ENCODE peak calls at places on chromosome 5, in eight cellular contexts. One of them, this sample, is unnamed.

GRCh38 chr5:133846478-133847226 is 121.8 kb downstream of the C5orf15 start:
- DNase-seq in HCT116: no peak
- DNase-seq in OCI-LY7: peak; percentile 61
- DNase-seq in MM.1S: peak; percentile 59
- DNase-seq in neural progenitor cell: no peak
- DNase-seq in SK-N-SH: no peak
- DNase-seq in GM23338: no peak
- DNase-seq in hepatocyte: no peak
- DNase-seq in this sample: no peak

GRCh38 chr5:14723648-14724231 is 59.2 kb downstream of the OTULIN start:
- DNase-seq in HCT116: no peak
- DNase-seq in OCI-LY7: no peak
- DNase-seq in MM.1S: no peak
- DNase-seq in neural progenitor cell: no peak
- DNase-seq in SK-N-SH: no peak
- DNase-seq in GM23338: no peak
- DNase-seq in hepatocyte: no peak
- DNase-seq in this sample: no peak

GRCh38 chr5:172187118-172188032 is 649 bp downstream of the STK10 start:
- DNase-seq in HCT116: peak; percentile 26
- DNase-seq in OCI-LY7: peak; percentile 76
- DNase-seq in MM.1S: peak; percentile 60
- DNase-seq in neural progenitor cell: peak; percentile 57
- DNase-seq in SK-N-SH: peak; percentile 71
- DNase-seq in GM23338: peak; percentile 68
- DNase-seq in hepatocyte: peak; percentile 82
- DNase-seq in this sample: peak; percentile 91

GRCh38 chr5:83220331-83220730 is 143.0 kb downstream of the XRCC4 start:
- DNase-seq in HCT116: no peak
- DNase-seq in OCI-LY7: no peak
- DNase-seq in MM.1S: no peak
- DNase-seq in neural progenitor cell: peak; percentile 3
- DNase-seq in SK-N-SH: peak; percentile 62
- DNase-seq in GM23338: peak; percentile 11
- DNase-seq in hepatocyte: no peak
- DNase-seq in this sample: no peak

GRCh38 chr5:103393131-103393754 is 134.7 kb downstream of the MACIR start:
- DNase-seq in HCT116: no peak
- DNase-seq in OCI-LY7: no peak
- DNase-seq in MM.1S: peak; percentile 84
- DNase-seq in neural progenitor cell: peak; percentile 67
- DNase-seq in SK-N-SH: no peak
- DNase-seq in GM23338: peak; percentile 75
- DNase-seq in hepatocyte: no peak
- DNase-seq in this sample: peak; percentile 31

GRCh38 chr5:139600336-139600949 is 39.3 kb downstream of the UBE2D2 start:
- DNase-seq in HCT116: no peak
- DNase-seq in OCI-LY7: no peak
- DNase-seq in MM.1S: no peak
- DNase-seq in neural progenitor cell: no peak
- DNase-seq in SK-N-SH: no peak
- DNase-seq in GM23338: no peak
- DNase-seq in hepatocyte: no peak
- DNase-seq in this sample: peak; percentile 62

GRCh38 chr5:146745937-146746577 is 132.5 kb downstream of the PPP2R2B start:
- DNase-seq in HCT116: no peak
- DNase-seq in OCI-LY7: no peak
- DNase-seq in MM.1S: no peak
- DNase-seq in neural progenitor cell: no peak
- DNase-seq in SK-N-SH: no peak
- DNase-seq in GM23338: no peak
- DNase-seq in hepatocyte: no peak
- DNase-seq in this sample: no peak

GRCh38 chr5:131495536-131496399 is 139.3 kb downstream of the RAPGEF6 start:
- DNase-seq in HCT116: no peak
- DNase-seq in OCI-LY7: no peak
- DNase-seq in MM.1S: no peak
- DNase-seq in neural progenitor cell: no peak
- DNase-seq in SK-N-SH: no peak
- DNase-seq in GM23338: no peak
- DNase-seq in hepatocyte: no peak
- DNase-seq in this sample: no peak

GRCh38 chr5:87705876-87706275 is 293.1 kb upstream of the CCNH start:
- DNase-seq in HCT116: no peak
- DNase-seq in OCI-LY7: no peak
- DNase-seq in MM.1S: no peak
- DNase-seq in neural progenitor cell: no peak
- DNase-seq in SK-N-SH: peak; percentile 2
- DNase-seq in GM23338: no peak
- DNase-seq in hepatocyte: no peak
- DNase-seq in this sample: no peak

GRCh38 chr5:160315968-160316367 is 3.6 kb upstream of the CCNJL start:
- DNase-seq in HCT116: peak; percentile 68
- DNase-seq in OCI-LY7: peak; percentile 4
- DNase-seq in MM.1S: peak; percentile 63
- DNase-seq in neural progenitor cell: no peak
- DNase-seq in SK-N-SH: no peak
- DNase-seq in GM23338: no peak
- DNase-seq in hepatocyte: peak; percentile 70
- DNase-seq in this sample: peak; percentile 98

GRCh38 chr5:106481375-106481774 is 1189.4 kb downstream of the EFNA5 start:
- DNase-seq in HCT116: no peak
- DNase-seq in OCI-LY7: no peak
- DNase-seq in MM.1S: no peak
- DNase-seq in neural progenitor cell: no peak
- DNase-seq in SK-N-SH: no peak
- DNase-seq in GM23338: no peak
- DNase-seq in hepatocyte: no peak
- DNase-seq in this sample: no peak

GRCh38 chr5:179697108-179697507 is 1.7 kb upstream of the CANX start:
- DNase-seq in HCT116: no peak
- DNase-seq in OCI-LY7: no peak
- DNase-seq in MM.1S: no peak
- DNase-seq in neural progenitor cell: no peak
- DNase-seq in SK-N-SH: no peak
- DNase-seq in GM23338: no peak
- DNase-seq in hepatocyte: no peak
- DNase-seq in this sample: no peak

GRCh38 chr5:179129607-179130071 is 69.5 kb downstream of the ZNF354C start:
- DNase-seq in HCT116: no peak
- DNase-seq in OCI-LY7: no peak
- DNase-seq in MM.1S: peak; percentile 29
- DNase-seq in neural progenitor cell: no peak
- DNase-seq in SK-N-SH: no peak
- DNase-seq in GM23338: no peak
- DNase-seq in hepatocyte: no peak
- DNase-seq in this sample: no peak

GRCh38 chr5:52738095-52738506 is 49.6 kb upstream of the ITGA1 start:
- DNase-seq in HCT116: no peak
- DNase-seq in OCI-LY7: no peak
- DNase-seq in MM.1S: no peak
- DNase-seq in neural progenitor cell: no peak
- DNase-seq in SK-N-SH: no peak
- DNase-seq in GM23338: no peak
- DNase-seq in hepatocyte: no peak
- DNase-seq in this sample: no peak

GRCh38 chr5:159330131-159330530 is at the start of gene IL12B:
- DNase-seq in HCT116: no peak
- DNase-seq in OCI-LY7: no peak
- DNase-seq in MM.1S: no peak
- DNase-seq in neural progenitor cell: no peak
- DNase-seq in SK-N-SH: no peak
- DNase-seq in GM23338: no peak
- DNase-seq in hepatocyte: no peak
- DNase-seq in this sample: peak; percentile 25

GRCh38 chr5:122757268-122757667 is 17.6 kb upstream of the SNX2 start:
- DNase-seq in HCT116: no peak
- DNase-seq in OCI-LY7: no peak
- DNase-seq in MM.1S: no peak
- DNase-seq in neural progenitor cell: no peak
- DNase-seq in SK-N-SH: no peak
- DNase-seq in GM23338: no peak
- DNase-seq in hepatocyte: no peak
- DNase-seq in this sample: no peak
- TF ChIP-seq EZH2phosphoT487 in HCT116: no peak
- TF ChIP-seq EZH2phosphoT487 in OCI-LY7: no peak
- TF ChIP-seq EZH2phosphoT487 in MM.1S: no peak
- TF ChIP-seq EZH2phosphoT487 in neural progenitor cell: no peak
- TF ChIP-seq EZH2phosphoT487 in SK-N-SH: no peak
- TF ChIP-seq EZH2phosphoT487 in GM23338: no peak
- TF ChIP-seq EZH2phosphoT487 in hepatocyte: no peak
- TF ChIP-seq EZH2phosphoT487 in this sample: no peak

GRCh38 chr5:41790038-41790776 is 80.0 kb downstream of the OXCT1 start:
- DNase-seq in HCT116: no peak
- DNase-seq in OCI-LY7: no peak
- DNase-seq in MM.1S: no peak
- DNase-seq in neural progenitor cell: no peak
- DNase-seq in SK-N-SH: peak; percentile 55
- DNase-seq in GM23338: no peak
- DNase-seq in hepatocyte: peak; percentile 11
- DNase-seq in this sample: peak; percentile 32

GRCh38 chr5:41795125-41795524 is 75.1 kb downstream of the OXCT1 start:
- DNase-seq in HCT116: no peak
- DNase-seq in OCI-LY7: no peak
- DNase-seq in MM.1S: no peak
- DNase-seq in neural progenitor cell: no peak
- DNase-seq in SK-N-SH: no peak
- DNase-seq in GM23338: peak; percentile 7
- DNase-seq in hepatocyte: no peak
- DNase-seq in this sample: no peak

GRCh38 chr5:41794478-41794877 is 75.7 kb downstream of the OXCT1 start:
- DNase-seq in HCT116: peak; percentile 19
- DNase-seq in OCI-LY7: no peak
- DNase-seq in MM.1S: no peak
- DNase-seq in neural progenitor cell: no peak
- DNase-seq in SK-N-SH: no peak
- DNase-seq in GM23338: no peak
- DNase-seq in hepatocyte: peak; percentile 68
- DNase-seq in this sample: peak; percentile 92

GRCh38 chr5:41796061-41796460 is 74.2 kb downstream of the OXCT1 start:
- DNase-seq in HCT116: no peak
- DNase-seq in OCI-LY7: no peak
- DNase-seq in MM.1S: no peak
- DNase-seq in neural progenitor cell: no peak
- DNase-seq in SK-N-SH: no peak
- DNase-seq in GM23338: no peak
- DNase-seq in hepatocyte: no peak
- DNase-seq in this sample: no peak

DNA sequence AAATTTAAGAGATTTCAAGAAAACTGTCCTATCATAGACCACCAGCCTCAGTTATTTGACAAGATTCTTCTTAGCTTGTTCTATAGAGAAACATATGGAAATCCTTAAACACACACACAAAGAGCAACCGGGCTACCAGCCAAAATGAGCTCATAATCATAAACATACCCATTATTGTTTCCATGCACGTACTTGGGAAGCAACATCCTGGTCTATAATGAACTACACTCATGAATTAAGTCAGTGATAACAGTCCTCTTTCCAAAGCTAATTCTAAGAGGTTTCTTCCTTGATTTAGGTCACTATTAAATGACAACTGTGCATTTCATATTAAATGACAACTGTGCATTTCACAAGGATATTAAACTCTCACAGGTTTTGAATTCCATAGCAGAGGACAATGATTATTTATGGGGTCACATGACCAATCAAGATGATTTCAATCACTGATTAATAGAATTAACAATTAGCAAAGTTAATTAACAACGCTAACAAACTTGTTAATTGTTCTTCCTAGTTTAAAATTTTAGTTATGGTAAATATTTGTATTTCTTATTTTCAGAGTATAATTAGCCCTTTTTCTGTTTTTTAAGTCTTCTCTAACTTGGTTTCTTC is 77.0 kb downstream of the OXCT1 start:
- DNase-seq in HCT116: no peak
- DNase-seq in OCI-LY7: no peak
- DNase-seq in MM.1S: no peak
- DNase-seq in neural progenitor cell: no peak
- DNase-seq in SK-N-SH: peak; percentile 60
- DNase-seq in GM23338: no peak
- DNase-seq in hepatocyte: peak; percentile 49
- DNase-seq in this sample: peak; percentile 86
- H3K4me2 ChIP-seq in HCT116: no peak overlapping the region
- H3K4me2 ChIP-seq in OCI-LY7: no peak overlapping the region
- H3K4me2 ChIP-seq in MM.1S: no peak overlapping the region
- H3K4me2 ChIP-seq in neural progenitor cell: no peak overlapping the region
- H3K4me2 ChIP-seq in SK-N-SH: peak overlapping the region; percentile 40
- H3K4me2 ChIP-seq in GM23338: no peak overlapping the region
- H3K4me2 ChIP-seq in hepatocyte: peak overlapping the region; percentile 3
- H3K4me2 ChIP-seq in this sample: peak overlapping the region; percentile 53

DNA sequence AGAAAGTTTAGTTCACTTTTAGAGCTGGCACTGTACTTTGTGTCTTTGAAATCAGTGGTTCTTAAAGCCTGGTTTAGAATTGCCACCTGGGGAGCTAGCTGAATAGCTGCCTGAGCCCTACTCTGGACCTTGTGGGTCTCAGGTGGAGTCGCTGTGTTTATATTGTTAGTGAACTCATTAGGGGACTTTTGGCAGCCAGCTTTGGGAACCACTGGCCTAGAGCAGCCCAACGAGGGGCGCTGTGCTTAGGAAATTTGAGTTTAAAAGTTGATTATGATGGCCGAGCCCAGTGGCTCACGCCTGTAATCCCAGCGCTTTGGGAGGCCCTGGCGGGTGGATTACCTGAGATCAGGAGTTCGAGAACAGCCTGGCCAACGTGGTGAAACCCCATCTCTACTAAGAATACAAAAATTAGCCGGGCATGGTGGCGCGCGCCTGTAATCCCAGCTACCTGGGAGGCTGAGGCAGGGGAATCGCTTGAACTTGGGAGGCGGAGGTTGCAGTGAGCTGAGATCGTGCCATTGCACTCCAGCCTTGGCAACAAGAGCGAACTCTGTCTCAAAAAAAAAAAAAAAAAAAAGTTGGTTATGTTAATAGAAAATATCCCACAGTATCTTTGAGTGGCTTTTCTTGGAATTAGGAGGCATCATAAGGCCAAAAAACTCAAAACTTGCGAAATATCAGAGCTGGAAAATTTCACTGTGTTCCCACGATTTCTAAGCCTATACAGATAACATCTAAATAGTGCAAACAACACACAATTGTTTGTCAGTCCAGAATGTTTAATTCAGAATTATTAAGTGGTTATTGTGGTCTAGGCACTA is 781 bp downstream of the MCCC2 start:
- DNase-seq in HCT116: no peak
- DNase-seq in OCI-LY7: no peak
- DNase-seq in MM.1S: peak; percentile 58
- DNase-seq in neural progenitor cell: peak; percentile 36
- DNase-seq in SK-N-SH: peak; percentile 21
- DNase-seq in GM23338: peak; percentile 48
- DNase-seq in hepatocyte: no peak
- DNase-seq in this sample: peak; percentile 1
- TF ChIP-seq CTCF in HCT116: no peak
- TF ChIP-seq CTCF in OCI-LY7: peak; percentile 45
- TF ChIP-seq CTCF in MM.1S: peak; percentile 4
- TF ChIP-seq CTCF in neural progenitor cell: no peak
- TF ChIP-seq CTCF in SK-N-SH: peak; percentile 16
- TF ChIP-seq CTCF in GM23338: no peak
- TF ChIP-seq CTCF in hepatocyte: no peak
- TF ChIP-seq CTCF in this sample: no peak

DNA sequence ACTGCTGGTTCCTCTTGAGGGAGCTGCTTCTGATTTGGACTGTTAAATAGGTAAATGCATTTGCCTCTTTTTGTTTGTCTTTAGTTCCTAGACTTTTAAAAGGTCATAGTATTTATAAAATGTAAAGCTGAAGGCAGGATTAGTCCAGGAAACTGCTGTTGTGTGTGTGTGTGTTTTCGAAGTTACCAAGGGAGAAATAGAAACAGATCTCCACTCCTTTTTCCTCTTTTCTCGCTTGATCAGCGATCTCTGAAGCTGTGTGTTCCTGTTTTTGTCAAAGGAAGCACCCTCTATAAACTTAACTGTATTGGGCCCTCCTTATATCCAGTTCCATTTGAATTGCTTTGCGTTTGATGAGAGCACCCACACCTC is 819 bp downstream of the SNX2 start:
- DNase-seq in HCT116: no peak
- DNase-seq in OCI-LY7: peak; percentile 60
- DNase-seq in MM.1S: no peak
- DNase-seq in neural progenitor cell: no peak
- DNase-seq in SK-N-SH: peak; percentile 12
- DNase-seq in GM23338: no peak
- DNase-seq in hepatocyte: no peak
- DNase-seq in this sample: peak; percentile 12
- TF ChIP-seq EZH2phosphoT487 in HCT116: no peak
- TF ChIP-seq EZH2phosphoT487 in OCI-LY7: no peak
- TF ChIP-seq EZH2phosphoT487 in MM.1S: no peak
- TF ChIP-seq EZH2phosphoT487 in neural progenitor cell: no peak
- TF ChIP-seq EZH2phosphoT487 in SK-N-SH: no peak
- TF ChIP-seq EZH2phosphoT487 in GM23338: no peak
- TF ChIP-seq EZH2phosphoT487 in hepatocyte: no peak
- TF ChIP-seq EZH2phosphoT487 in this sample: no peak